ENCODE peak calls at places on chromosomes 11 and 22, in eight cellular contexts. V, W, O, R, T, D, U and B are unnamed samples.

GRCh38 chr11:23569134-23569533 is 708.9 kb upstream of the CCDC179 start:
- DNase-seq in V (no peak), W (no peak), O (no peak), R (no peak), T (no peak), D (no peak), U (no peak), B (no peak)

GRCh38 chr11:35015621-35016387 is 99.4 kb downstream of the PDHX start:
- DNase-seq in V (no peak), W (no peak), O (no peak), R (no peak), T (no peak), D (no peak), U (no peak), B (no peak)

GRCh38 chr11:3058753-3059664 is 1.8 kb upstream of the CARS1 start:
- DNase-seq in V (peak), W (no peak), O (no peak), R (no peak), T (no peak), D (no peak), U (no peak), B (no peak)

GRCh38 chr22:43008921-43009320 is 6.0 kb downstream of the PACSIN2 start:
- DNase-seq in V (no peak), W (no peak), O (no peak), R (no peak), T (no peak), D (no peak), U (no peak), B (no peak)

GRCh38 chr11:1202154-1202775 is 20.6 kb upstream of the MUC5B start:
- DNase-seq in V (no peak), W (no peak), O (no peak), R (no peak), T (peak), D (no peak), U (no peak), B (peak)

GRCh38 chr11:41659990-41660389 is 200.5 kb upstream of the LRRC4C start:
- DNase-seq in V (peak), W (no peak), O (peak), R (peak), T (no peak), D (no peak), U (no peak), B (peak)

GRCh38 chr11:131691558-131692041 is 321.2 kb downstream of the NTM start:
- DNase-seq in V (peak), W (peak), O (no peak), R (peak), T (no peak), D (no peak), U (peak), B (peak)

GRCh38 chr11:115903179-115903578 is 399.0 kb upstream of the CADM1 start:
- DNase-seq in V (no peak), W (no peak), O (no peak), R (no peak), T (no peak), D (no peak), U (no peak), B (no peak)

GRCh38 chr22:41780714-41781507 is 19.6 kb upstream of the CCDC134 start:
- DNase-seq in V (no peak), W (no peak), O (no peak), R (no peak), T (peak), D (peak), U (peak), B (peak)

GRCh38 chr22:30216710-30217109 is 29.8 kb downstream of the LIF start:
- DNase-seq in V (no peak), W (no peak), O (no peak), R (no peak), T (no peak), D (no peak), U (no peak), B (no peak)

GRCh38 chr11:70201876-70202861 is 927 bp upstream of the FADD start:
- DNase-seq in V (no peak), W (no peak), O (no peak), R (no peak), T (no peak), D (no peak), U (no peak), B (peak)

GRCh38 chr11:2576536-2576935 is 123.3 kb downstream of the KCNQ1OT1 start:
- DNase-seq in V (no peak), W (no peak), O (no peak), R (no peak), T (peak), D (no peak), U (no peak), B (no peak)

GRCh38 chr11:12517306-12517705 is 139.9 kb downstream of the PARVA start:
- DNase-seq in V (no peak), W (no peak), O (no peak), R (no peak), T (no peak), D (no peak), U (no peak), B (no peak)

GRCh38 chr11:134040386-134041297 is 28.2 kb upstream of the JAM3 start:
- DNase-seq in V (peak), W (peak), O (no peak), R (no peak), T (peak), D (no peak), U (no peak), B (no peak)

GRCh38 chr11:10478066-10478465 is 23.0 kb downstream of the AMPD3 start:
- DNase-seq in V (no peak), W (no peak), O (no peak), R (no peak), T (no peak), D (no peak), U (no peak), B (no peak)

GRCh38 chr22:35191412-35191811 is 65.9 kb upstream of the HMGXB4 start:
- DNase-seq in V (no peak), W (no peak), O (no peak), R (no peak), T (no peak), D (no peak), U (no peak), B (no peak)

GRCh38 chr11:69294621-69295078 is 695 bp downstream of the MYEOV start:
- DNase-seq in V (no peak), W (no peak), O (no peak), R (no peak), T (no peak), D (no peak), U (no peak), B (no peak)

GRCh38 chr11:94750319-94751215 is 17.6 kb upstream of the AMOTL1 start:
- DNase-seq in V (no peak), W (no peak), O (no peak), R (no peak), T (no peak), D (no peak), U (no peak), B (no peak)

GRCh38 chr22:35705141-35705540 is 12.5 kb upstream of the APOL5 start:
- DNase-seq in V (no peak), W (no peak), O (no peak), R (no peak), T (no peak), D (no peak), U (no peak), B (no peak)

GRCh38 chr11:116657842-116658825 is 114.7 kb downstream of the BUD13 start:
- DNase-seq in V (no peak), W (no peak), O (no peak), R (no peak), T (no peak), D (no peak), U (no peak), B (no peak)

GRCh38 chr22:38074181-38075104 is 9.5 kb downstream of the SLC16A8 start:
- DNase-seq in V (no peak), W (peak), O (no peak), R (no peak), T (no peak), D (no peak), U (no peak), B (no peak)

GRCh38 chr11:46390331-46391171 is 1.0 kb downstream of the CHRM4 start:
- DNase-seq in V (no peak), W (no peak), O (no peak), R (peak), T (no peak), D (no peak), U (no peak), B (no peak)

GRCh38 chr11:110897035-110897434 is 184.8 kb upstream of the ARHGAP20 start:
- DNase-seq in V (no peak), W (no peak), O (no peak), R (no peak), T (no peak), D (no peak), U (no peak), B (no peak)